ENCODE peak calls at places on chromosomes 1 and 21, in seven cellular contexts. I, T, U, E, K, A and Q are unnamed samples.

GRCh38 chr1:198258491-198258890 is 101.7 kb downstream of the NEK7 start:
- DNase-seq in U (peak), E (no peak), T (no peak), I (no peak), K (no peak), A (peak), Q (no peak)

GRCh38 chr1:62962794-62963776 is 179.2 kb downstream of the ATG4C start:
- DNase-seq in T (no peak), K (no peak), A (peak), U (peak), I (peak), E (no peak), Q (no peak)

GRCh38 chr1:2544093-2544874 is 11.9 kb upstream of the TNFRSF14 start:
- DNase-seq in I (no peak), T (no peak), A (peak), E (no peak), K (no peak), U (no peak), Q (no peak)

GRCh38 chr1:109089242-109090015 is 1.1 kb upstream of the TMEM167B start:
- DNase-seq in T (no peak), E (peak), I (peak), A (no peak), U (peak), K (peak), Q (peak)

GRCh38 chr1:39317910-39318633 is 113.6 kb downstream of the MACF1 start:
- DNase-seq in I (peak), U (no peak), T (no peak), A (no peak), E (no peak), K (no peak), Q (no peak)

GRCh38 chr1:187306671-187307415 is 478.1 kb downstream of the PLA2G4A start:
- DNase-seq in K (no peak), I (no peak), E (no peak), T (no peak), A (no peak), U (no peak), Q (no peak)

GRCh38 chr1:41417746-41418145 is 56.5 kb downstream of the FOXO6 start:
- DNase-seq in E (no peak), I (no peak), K (no peak), A (no peak), T (no peak), U (no peak), Q (no peak)

GRCh38 chr1:31570228-31570627 is 6.1 kb upstream of the TINAGL1 start:
- DNase-seq in U (no peak), A (no peak), E (no peak), I (no peak), K (no peak), T (no peak), Q (no peak)

GRCh38 chr1:1061682-1062363 is 12.3 kb downstream of the RNF223 start:
- DNase-seq in I (peak), A (no peak), K (no peak), U (no peak), T (no peak), E (no peak), Q (no peak)

GRCh38 chr1:164773146-164773545 is 214.2 kb downstream of the PBX1 start:
- DNase-seq in I (no peak), E (no peak), A (no peak), K (no peak), U (no peak), T (no peak), Q (no peak)

GRCh38 chr1:172040466-172040865 is 199.2 kb downstream of the DNM3 start:
- DNase-seq in A (peak), T (no peak), I (no peak), E (no peak), K (no peak), U (peak), Q (no peak)

GRCh38 chr1:3313579-3313955 is 140.9 kb upstream of the ARHGEF16 start:
- DNase-seq in I (peak), T (no peak), U (peak), A (peak), E (peak), K (peak), Q (peak)

GRCh38 chr1:100265562-100265930 is 470 bp upstream of the RTCA start:
- DNase-seq in I (no peak), K (no peak), U (no peak), A (no peak), E (no peak), T (peak), Q (no peak)

GRCh38 chr1:1573843-1574720 is 581 bp downstream of the SSU72 start:
- DNase-seq in I (peak), E (peak), T (peak), K (peak), U (peak), A (peak), Q (peak)

GRCh38 chr1:224331326-224331725 is 1.4 kb upstream of the NVL start:
- DNase-seq in K (no peak), E (no peak), T (no peak), I (no peak), A (no peak), U (no peak), Q (no peak)

GRCh38 chr1:96815914-96816313 is 94.3 kb downstream of the PTBP2 start:
- DNase-seq in K (no peak), U (no peak), E (no peak), A (no peak), I (peak), T (no peak), Q (no peak)

GRCh38 chr1:58993403-58993802 is 209.6 kb upstream of the JUN start:
- DNase-seq in I (no peak), U (no peak), E (no peak), K (no peak), A (no peak), T (no peak), Q (no peak)
- H3K27ac ChIP-seq in I (no peak), U (no peak), E (no peak), K (no peak), A (no peak), T (no peak), Q (no peak)

GRCh38 chr21:15063081-15063820 is 1.5 kb downstream of the NRIP1 start:
- DNase-seq in T (no peak), I (peak), K (no peak), E (no peak), A (peak), U (peak), Q (no peak)
- H3K27ac ChIP-seq in T (peak), I (no peak), K (peak), E (peak), A (peak), U (no peak), Q (no peak)

GRCh38 chr1:9314711-9315379 is 22.2 kb downstream of the SPSB1 start:
- DNase-seq in E (no peak), T (no peak), A (no peak), I (no peak), U (no peak), K (no peak), Q (no peak)

GRCh38 chr1:9316512-9316911 is 23.8 kb downstream of the SPSB1 start:
- DNase-seq in T (no peak), A (no peak), K (no peak), I (no peak), U (no peak), E (no peak), Q (no peak)

GRCh38 chr1:9316080-9316444 is 23.4 kb downstream of the SPSB1 start:
- DNase-seq in E (no peak), U (no peak), K (no peak), T (no peak), A (no peak), I (no peak), Q (no peak)

GRCh38 chr1:9314101-9314500 is 21.4 kb downstream of the SPSB1 start:
- DNase-seq in T (no peak), U (no peak), A (no peak), I (no peak), K (no peak), E (no peak), Q (no peak)

DNA sequence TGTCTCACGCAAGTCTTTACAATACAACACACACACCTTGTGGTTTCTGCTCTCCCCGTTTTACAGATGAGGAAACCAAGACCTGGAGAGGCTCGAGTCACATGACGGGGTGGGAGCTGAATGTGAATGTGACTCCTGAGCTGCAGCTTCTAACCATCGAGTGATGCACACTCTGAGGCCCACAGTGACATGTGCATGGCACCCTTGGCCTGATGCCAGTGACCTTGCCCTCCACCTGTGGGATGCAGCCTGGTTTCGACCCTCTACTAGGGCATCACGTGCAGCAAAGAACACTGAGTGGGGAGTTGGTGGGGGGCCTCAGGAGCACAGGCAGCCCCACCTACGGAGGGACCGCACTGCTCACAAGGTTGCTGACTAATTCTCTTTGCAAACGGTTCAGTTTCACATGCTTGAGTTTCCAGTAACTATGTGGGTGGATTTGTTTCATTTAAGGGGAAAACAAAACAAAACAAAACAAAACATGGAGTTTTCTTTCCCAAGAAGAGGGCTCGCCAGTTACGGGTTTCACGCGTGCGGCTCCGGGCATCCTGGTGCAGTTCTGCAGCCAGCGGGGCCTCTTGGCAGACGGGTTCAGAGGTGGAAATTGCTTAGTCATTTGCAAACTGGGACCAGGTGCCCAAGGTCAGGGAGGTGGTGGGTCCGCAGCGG is 22.9 kb downstream of the SPSB1 start:
- DNase-seq in E (no peak), U (no peak), K (peak), A (peak), I (no peak), T (no peak), Q (no peak)
- H3K27ac ChIP-seq in E (no peak), U (peak), K (no peak), A (peak), I (no peak), T (no peak), Q (no peak)

GRCh38 chr1:202131956-202132821 is 9.5 kb downstream of the GPR37L1 start:
- DNase-seq in K (peak), I (peak), T (no peak), A (no peak), E (peak), U (no peak), Q (peak)
- H3K27ac ChIP-seq in K (peak), I (no peak), T (no peak), A (no peak), E (peak), U (peak), Q (peak)

GRCh38 chr1:228861830-228862176 is 126.5 kb downstream of the RHOU start:
- DNase-seq in A (no peak), T (no peak), I (no peak), U (no peak), E (no peak), K (no peak), Q (no peak)
- H3K27ac ChIP-seq in A (peak), T (no peak), I (no peak), U (no peak), E (no peak), K (no peak), Q (no peak)

DNA sequence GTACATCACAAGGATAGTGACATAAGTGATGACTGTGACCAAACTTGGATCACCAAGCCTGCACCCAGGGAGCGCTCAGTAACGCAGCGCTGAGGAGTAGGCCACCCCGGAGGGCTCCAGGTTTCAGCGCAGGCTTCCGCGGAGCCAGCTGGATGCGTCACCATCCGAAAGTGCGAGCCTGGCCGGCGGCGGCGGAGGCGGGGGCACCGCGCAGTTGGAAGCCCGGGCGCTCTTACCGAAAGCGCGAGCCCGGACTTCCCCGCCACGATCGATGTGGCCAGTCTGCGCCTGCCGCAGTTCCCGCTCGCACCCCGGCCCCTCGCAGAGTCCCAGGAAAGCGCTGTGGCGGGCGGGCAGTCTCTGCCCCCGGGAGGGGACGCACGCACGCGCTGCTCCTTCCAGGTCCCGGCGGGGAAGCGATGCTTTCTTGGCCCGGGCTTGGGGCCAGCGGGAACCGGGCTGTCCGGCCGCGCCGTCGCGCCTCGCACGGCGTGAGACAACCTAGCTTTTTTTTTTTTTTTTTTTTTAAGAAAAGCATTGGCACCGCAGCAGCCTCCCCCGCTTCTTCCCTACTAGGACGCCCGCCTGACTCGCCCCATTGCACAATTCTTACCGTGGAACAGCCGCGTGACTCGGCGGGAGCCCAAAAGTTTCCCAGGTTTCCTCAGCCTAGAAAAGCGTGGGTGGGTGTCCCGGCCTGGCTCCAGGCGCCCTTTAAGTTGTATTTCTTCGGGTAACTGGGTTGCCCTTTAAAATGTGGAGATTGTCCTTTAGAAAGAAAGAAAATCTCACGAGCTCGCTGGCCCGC is 36.4 kb upstream of the JAK1 start:
- DNase-seq in A (peak), E (peak), K (peak), T (peak), U (peak), I (peak), Q (peak)
- H3K27ac ChIP-seq in A (peak), E (peak), K (peak), T (no peak), U (peak), I (no peak), Q (peak)